ENCODE peak calls at places on chromosomes 11 and 22, in seven cellular contexts. U is AG09309, M is SK-N-SH, F is WERI-Rb-1, T is astrocyte of the spinal cord, K is GM20000, I is hepatocyte. O is an unnamed sample.

GRCh38 chr22:31695423-31695822 is 33.4 kb upstream of the PISD start:
- DNase-seq in M (no peak), F (no peak), I (no peak), T (no peak), K (no peak), U (no peak), O (no peak)

GRCh38 chr11:23095650-23096049 is 235.4 kb upstream of the CCDC179 start:
- DNase-seq in T (no peak), M (no peak), F (no peak), I (no peak), K (no peak), U (no peak), O (no peak)

GRCh38 chr11:134216816-134217215 is 7.0 kb downstream of the NCAPD3 start:
- DNase-seq in U (no peak), K (no peak), T (no peak), M (no peak), F (no peak), I (no peak), O (no peak)

GRCh38 chr11:33982661-33983060 is 68.9 kb upstream of the CAPRIN1 start:
- DNase-seq in I (no peak), M (no peak), U (no peak), T (no peak), K (no peak), F (no peak), O (no peak)

GRCh38 chr22:29408925-29409324 is 20.6 kb upstream of the AP1B1 start:
- DNase-seq in U (no peak), M (no peak), T (no peak), F (no peak), K (no peak), I (no peak), O (no peak)

GRCh38 chr22:37266581-37267127 is 15.7 kb upstream of the CYTH4 start:
- DNase-seq in M (no peak), K (no peak), F (peak; percentile 77), T (no peak), U (no peak), I (no peak), O (no peak)

GRCh38 chr11:95229199-95230053 is 1.6 kb downstream of the SESN3 start:
- DNase-seq in K (no peak), F (peak; percentile 15), M (peak; percentile 14), T (peak; percentile 55), U (no peak), I (no peak), O (no peak)

GRCh38 chr22:31199187-31199586 is 12.9 kb upstream of the LIMK2 start:
- DNase-seq in T (no peak), M (no peak), K (no peak), U (no peak), I (no peak), F (no peak), O (no peak)

GRCh38 chr11:67504023-67504949 is 877 bp downstream of the PITPNM1 start:
- DNase-seq in I (peak; percentile 71), F (no peak), K (peak; percentile 75), U (no peak), M (peak; percentile 88), T (peak; percentile 15), O (peak; percentile 80)

GRCh38 chr11:86969258-86969657 is 14.1 kb upstream of the FZD4 start:
- DNase-seq in I (no peak), K (no peak), M (no peak), F (no peak), U (no peak), T (no peak), O (no peak)

GRCh38 chr11:110776091-110776490 is 63.9 kb upstream of the ARHGAP20 start:
- DNase-seq in U (no peak), T (no peak), M (no peak), K (no peak), I (no peak), F (no peak), O (no peak)
- TF ChIP-seq CTCF in U (no peak), T (no peak), M (no peak), K (no peak), I (no peak), F (no peak), O (no peak)

GRCh38 chr22:21738081-21738480 is 2.5 kb upstream of the YPEL1 start:
- DNase-seq in I (no peak), K (no peak), F (no peak), T (no peak), U (no peak), M (no peak), O (no peak)
- TF ChIP-seq CTCF in I (no peak), K (no peak), F (no peak), T (no peak), U (no peak), M (no peak), O (no peak)

GRCh38 chr11:93972790-93973189 is 48.4 kb upstream of the HEPHL1 start:
- DNase-seq in K (no peak), T (no peak), M (no peak), I (no peak), F (peak; percentile 35), U (no peak), O (no peak)

GRCh38 chr11:93969925-93970922 is 50.9 kb upstream of the HEPHL1 start:
- DNase-seq in U (no peak), F (no peak), M (no peak), I (no peak), K (no peak), T (no peak), O (no peak)

GRCh38 chr11:93974759-93975158 is 46.4 kb upstream of the HEPHL1 start:
- DNase-seq in M (no peak), K (no peak), U (no peak), I (no peak), F (no peak), T (no peak), O (no peak)
- TF ChIP-seq CTCF in M (no peak), K (no peak), U (no peak), I (no peak), F (no peak), T (no peak), O (no peak)

DNA sequence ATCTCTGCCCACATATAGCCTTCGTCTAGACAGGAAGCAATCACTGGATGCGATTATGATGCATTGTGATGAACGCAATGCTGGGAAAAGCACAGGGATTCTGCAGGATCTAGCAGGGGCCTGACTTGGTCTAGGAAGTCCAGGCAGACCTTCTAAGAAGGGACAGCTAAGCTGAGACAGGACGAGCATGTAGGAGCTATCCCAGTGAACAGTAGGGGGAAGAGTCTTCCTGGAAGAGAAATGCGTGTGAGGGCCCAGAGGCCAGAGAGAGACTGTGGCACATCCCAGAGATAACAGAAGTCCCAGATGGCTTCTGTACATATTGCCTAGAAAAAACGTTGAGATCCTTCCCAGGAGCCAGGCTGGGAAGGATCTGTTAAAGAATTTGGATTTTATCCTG is 24.5 kb downstream of the RCN1 start:
- DNase-seq in U (no peak), T (no peak), K (no peak), I (peak; percentile 22), M (no peak), F (no peak), O (no peak)
- TF ChIP-seq CTCF in U (no peak), T (no peak), K (no peak), I (no peak), M (no peak), F (peak; percentile 18), O (no peak)

GRCh38 chr11:8682219-8683114 is at the start of the genes RPL27A and TRIM66:
- DNase-seq in K (peak; percentile 92), T (peak; percentile 97), M (peak; percentile 93), U (peak; percentile 72), F (peak; percentile 98), I (peak; percentile 98), O (peak; percentile 91)
- TF ChIP-seq CTCF in K (no peak), T (no peak), M (no peak), U (peak; percentile 19), F (no peak), I (peak; percentile 8), O (no peak)

GRCh38 chr11:75072582-75072981 is 24.1 kb downstream of the OR2AT4 start:
- DNase-seq in T (no peak), I (no peak), M (no peak), U (no peak), F (no peak), K (no peak), O (no peak)

GRCh38 chr11:75078233-75078632 is 18.4 kb downstream of the OR2AT4 start:
- DNase-seq in U (no peak), T (peak; percentile 3), M (no peak), I (no peak), F (no peak), K (no peak), O (no peak)

GRCh38 chr11:75069473-75069872 is 27.2 kb downstream of the OR2AT4 start:
- DNase-seq in M (no peak), F (no peak), U (no peak), I (no peak), K (no peak), T (no peak), O (peak; percentile 32)

GRCh38 chr11:75077316-75077715 is 19.4 kb downstream of the OR2AT4 start:
- DNase-seq in T (peak; percentile 19), M (no peak), F (no peak), I (no peak), U (no peak), K (no peak), O (no peak)

DNA sequence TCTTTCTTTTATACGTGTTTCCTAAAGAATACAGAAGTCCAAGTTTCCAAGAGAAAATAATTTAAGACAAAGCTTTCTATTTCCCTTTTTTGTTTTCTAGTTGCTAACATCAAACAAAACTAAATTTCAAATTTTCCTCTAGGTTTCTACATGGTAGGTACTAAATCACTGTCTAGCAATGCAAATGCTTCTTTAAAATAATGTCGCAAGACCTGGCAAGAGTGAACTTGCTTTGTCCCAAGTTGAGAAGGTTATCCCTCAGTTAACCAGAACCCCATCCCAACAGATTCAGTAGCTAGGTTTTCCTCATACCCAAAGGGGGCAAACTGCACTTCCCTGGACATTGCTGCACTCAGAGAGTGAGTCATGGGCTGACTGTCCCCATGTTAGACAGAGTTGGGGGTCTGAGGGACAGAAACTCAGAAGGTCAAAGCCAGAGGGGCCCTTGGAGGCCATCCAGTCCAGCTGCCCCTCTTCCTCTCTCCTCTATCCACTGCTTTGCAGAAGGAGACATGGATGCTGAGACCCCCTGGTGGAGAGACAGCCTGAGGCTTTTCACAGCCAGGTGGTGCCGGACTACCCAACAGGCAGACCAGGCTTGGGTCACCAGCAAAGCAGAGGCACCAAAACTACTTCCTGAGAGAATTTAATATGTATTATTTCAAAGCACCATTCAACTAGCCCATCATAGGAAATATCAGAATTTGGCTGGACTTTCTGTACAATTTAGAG is 23.1 kb downstream of the OR2AT4 start:
- DNase-seq in K (no peak), F (peak; percentile 20), U (no peak), T (no peak), I (no peak), M (no peak), O (no peak)
- TF ChIP-seq CTCF in K (peak; percentile 18), F (peak; percentile 47), U (no peak), T (peak; percentile 24), I (no peak), M (peak; percentile 20), O (no peak)

GRCh38 chr11:69588270-69588669 is 52.7 kb upstream of the CCND1 start:
- DNase-seq in K (no peak), T (peak; percentile 61), M (no peak), I (no peak), F (no peak), U (peak; percentile 63), O (no peak)
- TF ChIP-seq CTCF in K (no peak), T (peak; percentile 44), M (peak; percentile 55), I (no peak), F (no peak), U (peak; percentile 51), O (no peak)

O was measured in GM13977.